ENCODE peak calls at places on chromosome 21, in six cellular contexts. F is heart left ventricle, C is transverse colon, Z is mucosa of descending colon, E is testis, P is OCI-LY7. Y is an unnamed sample.

GRCh38 chr21:45499201-45499750 is 43.0 kb downstream of the SLC19A1 start:
- DNase-seq in P (no peak), E (no peak), C (no peak), Z (no peak), F (peak; percentile 10), Y (no peak)

GRCh38 chr21:27674037-27674436 is 707.1 kb upstream of the ADAMTS5 start:
- DNase-seq in C (no peak), E (no peak), F (no peak), P (no peak), Z (no peak), Y (no peak)

GRCh38 chr21:38680401-38680800 is 125.3 kb upstream of the ETS2 start:
- DNase-seq in P (no peak), Z (no peak), C (no peak), F (no peak), E (no peak), Y (no peak)

GRCh38 chr21:31184462-31184861 is 146.2 kb upstream of the KRTAP19-8 start:
- DNase-seq in C (no peak), Z (no peak), P (no peak), E (no peak), F (no peak), Y (no peak)

GRCh38 chr21:38989745-38990423 is 184.2 kb downstream of the ETS2 start:
- DNase-seq in E (no peak), Z (no peak), P (no peak), F (no peak), C (no peak), Y (peak; percentile 75)

GRCh38 chr21:44916965-44917364 is 3.7 kb downstream of the ITGB2 start:
- DNase-seq in C (no peak), P (no peak), F (no peak), Z (no peak), E (no peak), Y (no peak)

GRCh38 chr21:45887788-45888187 is 93.8 kb upstream of the COL6A1 start:
- DNase-seq in Z (no peak), E (no peak), F (peak; percentile 44), C (no peak), P (no peak), Y (no peak)

GRCh38 chr21:38447611-38448010 is 50.7 kb downstream of the ERG start:
- DNase-seq in F (no peak), E (no peak), P (no peak), C (no peak), Z (no peak), Y (no peak)

GRCh38 chr21:41112740-41113692 is 54.9 kb upstream of the BACE2 start:
- DNase-seq in E (no peak), F (no peak), P (peak; percentile 3), C (no peak), Z (no peak), Y (no peak)

GRCh38 chr21:16002872-16003466 is 273.2 kb downstream of the USP25 start:
- DNase-seq in P (no peak), Z (no peak), F (no peak), E (no peak), C (no peak), Y (no peak)

GRCh38 chr21:46537026-46537425 is 67.9 kb downstream of the S100B start:
- DNase-seq in Z (no peak), E (no peak), P (no peak), C (no peak), F (no peak), Y (no peak)

GRCh38 chr21:45347048-45347711 is 57.8 kb upstream of the COL18A1 start:
- DNase-seq in P (no peak), C (no peak), Z (no peak), F (no peak), E (no peak), Y (no peak)

GRCh38 chr21:29538115-29538514 is 239.4 kb downstream of the BACH1 start:
- DNase-seq in P (no peak), C (no peak), Z (no peak), E (no peak), F (no peak), Y (no peak)

GRCh38 chr21:32806810-32807386 is 35.3 kb upstream of the PAXBP1 start:
- DNase-seq in P (no peak), F (no peak), Z (no peak), C (no peak), E (no peak), Y (no peak)

GRCh38 chr21:30605968-30606367 is 5.1 kb downstream of the KRTAP22-1 start:
- DNase-seq in E (no peak), Z (no peak), F (no peak), P (no peak), C (no peak), Y (no peak)

GRCh38 chr21:37531402-37532042 is 164.9 kb downstream of the DYRK1A start:
- DNase-seq in Z (peak; percentile 23), C (peak; percentile 20), F (peak; percentile 64), E (no peak), P (no peak), Y (no peak)

GRCh38 chr21:32306021-32306780 is 7.5 kb downstream of the MRAP start:
- DNase-seq in E (no peak), C (no peak), Z (no peak), F (no peak), P (no peak), Y (no peak)

GRCh38 chr21:30257773-30258172 is 25.0 kb downstream of the KRTAP24-1 start:
- DNase-seq in C (no peak), P (peak; percentile 13), E (no peak), Z (peak; percentile 56), F (no peak), Y (no peak)

GRCh38 chr21:44962481-44962966 is 22.7 kb downstream of the SLX9 start:
- DNase-seq in Z (no peak), P (no peak), C (no peak), F (no peak), E (no peak), Y (no peak)

GRCh38 chr21:28111151-28111619 is 881.5 kb downstream of the LTN1 start:
- DNase-seq in E (peak; percentile 83), P (no peak), Z (peak; percentile 40), F (peak; percentile 80), C (peak; percentile 39), Y (no peak)

GRCh38 chr21:32921632-32922230 is 104.0 kb upstream of the OLIG2 start:
- DNase-seq in C (peak; percentile 40), E (peak; percentile 64), F (no peak), P (peak; percentile 40), Z (peak; percentile 71), Y (no peak)

GRCh38 chr21:29025328-29025713 is 853 bp downstream of the USP16 start:
- DNase-seq in E (no peak), F (no peak), P (no peak), Z (no peak), C (no peak), Y (no peak)

GRCh38 chr21:15631342-15631741 is 98.4 kb upstream of the USP25 start:
- DNase-seq in P (no peak), C (no peak), Z (no peak), E (no peak), F (no peak), Y (no peak)

GRCh38 chr21:39556176-39556575 is 56.6 kb upstream of the B3GALT5 start:
- DNase-seq in Z (no peak), C (no peak), P (no peak), F (no peak), E (no peak), Y (no peak)

GRCh38 chr21:40099809-40100208 is 232.6 kb downstream of the PCP4 start:
- DNase-seq in Z (no peak), C (no peak), P (no peak), E (no peak), F (no peak), Y (no peak)

GRCh38 chr21:33954395-33954794 is 38.8 kb upstream of the ATP5PO start:
- DNase-seq in P (no peak), C (no peak), E (no peak), Z (no peak), F (no peak), Y (no peak)

GRCh38 chr21:33950425-33951079 is 34.9 kb upstream of the ATP5PO start:
- DNase-seq in E (no peak), P (no peak), C (no peak), Z (no peak), F (no peak), Y (no peak)

GRCh38 chr21:33948951-33949444 is 33.4 kb upstream of the ATP5PO start:
- DNase-seq in E (no peak), C (no peak), F (no peak), Z (no peak), P (no peak), Y (no peak)

GRCh38 chr21:33949516-33950424 is 34.2 kb upstream of the ATP5PO start:
- DNase-seq in P (no peak), F (no peak), Z (no peak), C (no peak), E (no peak), Y (no peak)

GRCh38 chr21:33951276-33952178 is 35.9 kb upstream of the ATP5PO start:
- DNase-seq in P (peak; percentile 18), E (no peak), F (no peak), Z (no peak), C (no peak), Y (no peak)
- H3K4me1 ChIP-seq in P (peaks cover 41% of the 10 kb centered on the region), E (no peaks in the 10 kb centered on the region), F (no peaks in the 10 kb centered on the region), Z (peaks cover 20% of the 10 kb centered on the region), C (peaks cover 18% of the 10 kb centered on the region), Y (peaks cover 5% of the 10 kb centered on the region)

DNA sequence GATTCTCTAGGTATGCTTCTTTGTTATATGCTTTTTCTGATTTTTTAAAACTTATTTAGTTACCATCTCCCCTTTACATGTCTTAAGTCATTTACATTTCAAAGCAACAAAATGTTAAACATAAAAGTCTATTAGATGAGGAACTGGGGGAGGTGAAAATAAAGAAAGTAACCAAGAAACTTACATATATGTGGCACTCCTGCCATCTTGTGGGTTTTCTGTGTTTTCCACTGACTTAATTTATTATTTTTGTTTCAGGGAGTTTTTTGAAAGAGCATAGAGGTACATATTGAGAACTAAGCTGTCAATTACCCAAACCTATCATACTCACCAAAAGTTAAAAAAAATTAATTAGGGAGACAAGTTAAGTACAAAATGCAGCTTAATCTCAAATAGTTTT is 1531.1 kb downstream of the MRPL39 start:
- DNase-seq in F (no peak), C (no peak), E (no peak), P (no peak), Z (no peak), Y (no peak)
- TF ChIP-seq CTCF in F (no peak), C (no peak), E (no peak), P (no peak), Z (no peak), Y (no peak)

GRCh38 chr21:22575165-22575584 is 1577.0 kb downstream of the NCAM2 start:
- DNase-seq in F (no peak), P (peak; percentile 62), Z (no peak), C (no peak), E (peak; percentile 22), Y (no peak)
- H3K9me3 ChIP-seq in F (no peaks in the 10 kb centered on the region), P (no peaks in the 10 kb centered on the region), Z (peaks cover 7% of the 10 kb centered on the region), C (no peaks in the 10 kb centered on the region), E (no peaks in the 10 kb centered on the region), Y (no peaks in the 10 kb centered on the region)

DNA sequence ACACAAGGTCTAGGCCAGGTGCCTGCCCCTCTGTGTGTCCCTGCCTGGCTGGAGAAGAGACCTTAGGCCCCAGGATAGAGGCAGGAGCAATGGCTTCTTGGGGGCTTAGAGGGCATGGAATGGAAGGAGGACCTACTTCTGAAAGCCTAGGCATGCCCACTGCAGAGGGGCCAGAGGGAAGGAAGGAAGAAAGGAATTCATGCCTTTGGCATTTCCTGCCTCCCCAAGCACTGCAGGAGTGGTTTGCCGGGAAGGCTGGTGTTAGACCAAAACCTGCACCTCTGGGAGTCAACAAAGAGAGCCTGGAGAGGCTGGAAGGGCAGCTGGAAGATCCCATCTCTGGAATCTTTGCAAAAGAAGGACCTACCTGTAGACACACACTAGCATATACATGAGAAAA is 50.7 kb upstream of the KCNE2 start:
- DNase-seq in C (no peak), P (no peak), F (no peak), Z (no peak), E (no peak), Y (no peak)
- H3K4me1 ChIP-seq in C (no peaks in the 10 kb centered on the region), P (no peaks in the 10 kb centered on the region), F (no peaks in the 10 kb centered on the region), Z (no peaks in the 10 kb centered on the region), E (no peaks in the 10 kb centered on the region), Y (no peaks in the 10 kb centered on the region)

Y was measured in prostate gland.